ENCODE peak calls at places on chromosomes 16 and 17, in four cellular contexts. G, U, L and Y are unnamed samples. For H3K4me1, the result is how much of the 10 kb centered on the place peaks cover.

GRCh38 chr17:17042851-17043667 is 802 bp downstream of the MPRIP start:
- DNase-seq in U (no peak), L (peak), G (no peak), Y (no peak)

GRCh38 chr16:83706394-83706793 is 101.4 kb upstream of the HSBP1 start:
- DNase-seq in G (no peak), U (no peak), L (no peak), Y (no peak)

GRCh38 chr17:78369791-78370381 is 8.6 kb upstream of the PGS1 start:
- DNase-seq in L (no peak), U (no peak), G (no peak), Y (no peak)

GRCh38 chr17:41750866-41751265 is 16.4 kb upstream of the HAP1 start:
- DNase-seq in G (no peak), U (no peak), L (no peak), Y (no peak)

GRCh38 chr16:5678371-5678770 is 580.8 kb upstream of the EEF2KMT start:
- DNase-seq in U (no peak), L (no peak), G (no peak), Y (no peak)

GRCh38 chr16:70457446-70457845 is 3.1 kb downstream of the FCSK start:
- DNase-seq in U (no peak), G (no peak), L (no peak), Y (no peak)

GRCh38 chr17:33328129-33328528 is 35.0 kb upstream of the ASIC2 start:
- DNase-seq in U (no peak), L (no peak), G (no peak), Y (no peak)

GRCh38 chr16:88196471-88197400 is 186.0 kb upstream of the ZNF469 start:
- DNase-seq in G (no peak), L (no peak), U (no peak), Y (no peak)

GRCh38 chr17:75398279-75398678 is 7.2 kb downstream of the GRB2 start:
- DNase-seq in U (no peak), G (no peak), L (no peak), Y (no peak)

GRCh38 chr17:71334041-71334781 is 786.6 kb upstream of the SOX9 start:
- DNase-seq in U (no peak), L (no peak), G (no peak), Y (no peak)

GRCh38 chr16:11360581-11360980 is 15.3 kb downstream of the RMI2 start:
- DNase-seq in L (no peak), G (no peak), U (no peak), Y (no peak)
- H3K4me1 ChIP-seq in L (half or more), G (half or more), U (under half), Y (half or more)

GRCh38 chr17:40018211-40019121 is 3.2 kb downstream of the CSF3 start:
- DNase-seq in G (no peak), U (no peak), L (no peak), Y (no peak)

GRCh38 chr17:40020146-40020545 is 4.9 kb downstream of the CSF3 start:
- DNase-seq in G (no peak), L (no peak), U (no peak), Y (no peak)

GRCh38 chr17:40017422-40018080 is 2.3 kb downstream of the CSF3 start:
- DNase-seq in G (no peak), U (no peak), L (no peak), Y (no peak)

GRCh38 chr17:40021471-40021961 is 6.3 kb downstream of the CSF3 start:
- DNase-seq in U (no peak), L (no peak), G (no peak), Y (no peak)

DNA sequence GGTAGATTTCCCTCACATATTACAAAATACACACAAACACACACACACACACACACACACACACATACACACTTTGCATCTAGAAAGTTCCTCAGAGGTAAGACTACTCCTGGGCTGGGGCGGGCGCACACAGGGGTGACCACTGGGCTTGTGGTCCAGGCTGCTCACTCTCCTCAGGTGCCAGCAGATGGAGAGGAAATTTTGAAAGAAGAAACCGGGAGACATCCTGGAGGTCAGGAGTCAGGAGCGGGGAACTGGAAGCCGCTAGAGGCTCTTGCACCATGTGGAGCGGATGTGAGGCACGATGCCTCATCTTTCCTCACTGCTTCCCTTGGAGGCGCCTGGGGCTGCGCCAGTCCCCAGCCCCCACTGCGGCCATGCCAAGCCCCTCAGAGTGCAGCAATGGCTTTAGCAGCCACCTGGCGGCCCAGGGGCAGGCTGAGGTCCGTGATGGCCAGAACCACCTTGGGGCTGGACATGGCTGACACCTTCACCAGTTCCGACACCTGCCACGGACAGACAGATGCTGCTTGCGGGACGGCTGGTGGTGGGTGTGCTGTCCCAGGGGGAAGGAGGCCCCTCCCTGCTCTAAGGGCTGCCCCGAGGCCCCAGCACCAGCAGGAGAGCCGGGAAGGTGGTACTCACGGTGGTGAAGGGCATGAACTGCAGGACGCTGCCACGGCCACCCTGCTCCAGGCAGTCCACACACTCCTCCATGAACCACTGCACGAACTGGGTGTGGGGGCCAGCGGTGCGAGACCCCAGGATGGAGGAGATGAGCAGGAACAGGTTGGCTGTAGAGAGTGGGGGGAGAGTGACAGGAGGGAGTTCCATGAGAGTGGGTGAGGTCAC is 4.1 kb downstream of the CSF3 start:
- DNase-seq in G (no peak), L (no peak), U (no peak), Y (no peak)
- H3K4me1 ChIP-seq in G (under half), L (under half), U (under half), Y (half or more)

DNA sequence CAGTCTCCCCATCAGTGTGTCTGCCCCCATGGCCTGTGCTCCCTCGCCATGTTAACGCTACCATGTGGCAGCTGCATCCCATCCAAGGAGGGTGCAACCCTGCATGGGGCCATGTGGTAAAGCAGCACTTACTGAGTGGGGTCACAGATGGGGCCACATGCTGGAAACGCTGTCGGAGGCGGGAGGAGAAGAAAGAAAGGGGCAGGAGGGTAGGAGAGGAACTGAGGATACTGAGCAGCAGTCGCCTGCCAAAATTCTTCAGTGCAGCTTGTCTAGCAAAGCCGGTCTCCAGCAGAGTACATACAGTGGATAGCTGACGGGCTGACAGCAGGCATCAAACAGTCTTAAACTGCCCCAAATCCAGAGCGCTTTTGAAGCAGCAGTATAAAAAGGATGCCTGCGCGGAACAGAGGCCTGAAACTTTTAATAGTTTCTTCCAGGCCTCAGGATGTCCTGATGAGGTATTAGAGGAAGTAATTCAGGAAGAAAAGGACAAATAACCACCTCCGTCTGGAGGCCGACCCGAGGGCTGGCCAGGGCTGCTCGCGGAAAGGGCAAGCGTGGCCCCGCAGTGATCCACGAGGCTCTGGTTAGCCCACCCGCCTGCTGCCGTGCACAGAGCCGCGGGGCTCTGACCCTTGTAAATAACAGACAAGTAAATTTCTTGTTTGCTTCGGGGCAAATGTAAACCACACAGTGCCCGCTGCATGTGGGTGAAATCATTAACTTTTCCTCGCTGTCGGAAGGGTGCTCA is 149.0 kb downstream of the CCDC182 start:
- DNase-seq in L (no peak), U (no peak), G (no peak), Y (no peak)
- H3K4me1 ChIP-seq in L (under half), U (under half), G (under half), Y (under half)

DNA sequence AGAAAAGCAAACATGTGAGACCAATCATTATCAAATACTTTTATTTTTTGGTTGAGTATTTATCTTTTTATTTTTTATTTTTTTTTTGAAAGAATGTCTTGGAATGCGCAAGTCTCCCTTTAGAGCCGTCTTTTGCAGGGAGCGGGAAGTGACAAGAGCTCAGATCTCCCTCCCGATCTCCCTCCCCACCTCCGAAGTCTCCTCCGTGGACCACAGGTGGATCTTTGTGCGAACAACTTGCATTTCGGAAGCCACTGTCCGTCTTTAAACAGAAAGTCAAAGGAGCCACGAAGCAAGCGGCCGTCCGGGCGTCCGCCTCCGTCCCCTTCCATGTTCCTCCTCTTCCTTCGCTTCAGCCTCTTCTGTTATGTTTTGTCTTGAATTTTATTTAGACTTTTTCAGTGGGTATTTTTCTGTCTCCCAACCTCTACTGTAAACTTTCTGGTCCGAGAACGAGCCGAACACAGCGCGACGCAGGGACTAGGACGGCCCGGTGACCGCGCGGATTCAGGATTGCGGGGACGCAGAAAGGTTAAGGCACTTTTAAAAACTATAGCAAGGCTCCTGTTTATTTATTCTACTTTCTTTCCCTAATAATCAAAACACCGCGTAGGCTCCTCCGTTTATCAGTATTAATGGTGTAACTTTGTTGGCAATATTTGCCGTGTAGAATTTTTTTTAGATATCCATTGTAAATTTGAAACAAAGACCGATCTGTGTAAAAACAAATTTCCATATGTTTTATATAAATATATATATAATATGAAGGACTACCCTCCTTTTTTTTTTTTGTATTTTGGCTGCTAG is 3.3 kb downstream of the FOXF1 start:
- DNase-seq in L (no peak), U (no peak), G (no peak), Y (no peak)
- H3K4me1 ChIP-seq in L (under half), U (under half), G (under half), Y (half or more)

DNA sequence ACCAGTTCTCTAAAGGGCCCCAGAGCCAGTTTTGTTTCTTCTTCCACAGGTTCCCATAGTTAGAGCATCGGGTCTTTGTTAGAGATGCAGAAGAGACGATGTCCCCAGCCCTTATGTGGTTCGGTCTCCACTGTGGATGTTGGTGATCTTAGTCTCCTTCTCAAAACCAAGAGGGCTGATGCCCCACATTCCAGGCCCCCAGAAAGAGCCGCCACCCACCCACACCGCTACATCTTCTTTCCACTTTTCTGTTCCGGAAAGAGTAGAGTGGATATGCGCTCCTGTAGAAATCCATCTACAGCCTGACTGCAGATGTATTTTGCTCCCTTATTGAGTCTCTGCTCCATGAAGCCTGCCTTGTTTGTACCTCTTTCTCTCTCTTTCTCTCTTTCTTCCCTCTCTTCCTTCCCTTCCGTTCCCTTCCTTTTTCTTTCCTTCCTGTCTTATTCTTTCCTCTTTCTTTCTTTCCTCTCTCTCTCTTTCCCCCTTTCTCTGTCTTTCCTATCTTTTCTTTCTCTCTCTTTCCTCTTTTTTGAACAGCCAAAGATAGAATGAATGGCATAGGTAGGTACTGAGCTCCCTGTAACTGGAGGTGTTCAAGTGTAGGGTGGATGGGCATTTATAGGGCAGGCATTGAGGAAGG is 224.3 kb downstream of the SEC14L1 start:
- DNase-seq in G (no peak), U (no peak), L (no peak), Y (no peak)
- H3K4me1 ChIP-seq in G (under half), U (under half), L (under half), Y (half or more)

GRCh38 chr17:81528651-81529436 is 667 bp downstream of the FSCN2 start:
- DNase-seq in U (no peak), G (peak), L (no peak), Y (no peak)

GRCh38 chr17:81526662-81527571 is 1.3 kb upstream of the FSCN2 start:
- DNase-seq in L (no peak), U (no peak), G (no peak), Y (no peak)

GRCh38 chr17:81529437-81529803 is 1.2 kb downstream of the FSCN2 start:
- DNase-seq in U (no peak), G (no peak), L (no peak), Y (no peak)

GRCh38 chr17:81527591-81528383 is at the start of gene FSCN2:
- DNase-seq in G (no peak), U (no peak), L (no peak), Y (no peak)

GRCh38 chr17:81528384-81528650 is 140 bp downstream of the FSCN2 start:
- DNase-seq in G (no peak), U (no peak), L (no peak), Y (no peak)
- H3K4me1 ChIP-seq in G (under half), U (under half), L (under half), Y (under half)

GRCh38 chr16:15993128-15993527 is 43.7 kb downstream of the ABCC1 start:
- DNase-seq in U (no peak), G (no peak), L (no peak), Y (no peak)
- H3K4me1 ChIP-seq in U (under half), G (under half), L (half or more), Y (under half)

GRCh38 chr16:56609463-56609921 is 1.1 kb downstream of the MT2A start:
- DNase-seq in G (peak), L (peak), U (peak), Y (peak)
- H3K4me1 ChIP-seq in G (under half), L (half or more), U (under half), Y (under half)